ENCODE peak calls at places on chromosomes 5 and 9, in nine cellular contexts. Y is gastrocnemius medialis, J is glutamatergic neuron, X is breast epithelium, M is Calu3, Q is upper lobe of left lung, C is AG04450, D is A673, G is GM23338. B is an unnamed sample.

GRCh38 chr5:176181271-176181855 is 56.9 kb upstream of the SIMC1 start:
- DNase-seq in C (no peak), Q (no peak), D (no peak), G (no peak), M (no peak), Y (no peak), X (no peak), J (no peak), B (peak; percentile 39)

GRCh38 chr9:135506327-135507103 is 6.0 kb downstream of the MRPS2 start:
- DNase-seq in M (no peak), X (no peak), D (no peak), C (no peak), Q (peak; percentile 39), J (no peak), G (peak; percentile 39), Y (no peak), B (no peak)

GRCh38 chr9:1271786-1272185 is 221.6 kb downstream of the DMRT2 start:
- DNase-seq in C (no peak), D (no peak), Y (no peak), M (no peak), J (no peak), G (no peak), Q (no peak), X (no peak), B (no peak)

GRCh38 chr9:134205636-134206316 is 41.4 kb upstream of the RNU6ATAC start:
- DNase-seq in M (no peak), X (no peak), G (no peak), Q (no peak), D (peak; percentile 89), J (peak; percentile 64), C (no peak), Y (peak; percentile 37), B (no peak)

GRCh38 chr9:86257406-86257805 is 2.1 kb downstream of the C9orf153 start:
- DNase-seq in Q (no peak), C (no peak), X (no peak), G (no peak), J (peak; percentile 81), D (no peak), M (no peak), Y (no peak), B (no peak)

GRCh38 chr9:120733190-120733589 is 18.9 kb upstream of the MEGF9 start:
- DNase-seq in Q (no peak), M (no peak), D (no peak), J (no peak), Y (no peak), X (no peak), G (no peak), C (peak; percentile 39), B (no peak)

GRCh38 chr5:5591567-5591966 is 169.1 kb downstream of the ICE1 start:
- DNase-seq in Y (no peak), Q (no peak), G (no peak), M (no peak), C (no peak), X (no peak), D (no peak), J (no peak), B (no peak)

GRCh38 chr9:32584784-32585183 is 11.8 kb upstream of the NDUFB6 start:
- DNase-seq in J (no peak), G (no peak), Q (no peak), Y (no peak), C (no peak), D (peak; percentile 65), X (no peak), M (no peak), B (no peak)

GRCh38 chr5:4191703-4192102 is 596.1 kb downstream of the IRX1 start:
- DNase-seq in Q (peak; percentile 54), G (no peak), Y (no peak), D (no peak), M (no peak), X (no peak), C (no peak), J (peak; percentile 32), B (no peak)

GRCh38 chr5:132009706-132010405 is 1.6 kb downstream of the ACSL6 start:
- DNase-seq in M (no peak), J (peak; percentile 13), Q (no peak), D (no peak), G (peak; percentile 14), Y (peak; percentile 6), C (no peak), X (no peak), B (peak; percentile 25)

GRCh38 chr5:15008476-15008875 is 136.9 kb upstream of the ANKH start:
- DNase-seq in M (peak; percentile 91), G (peak; percentile 63), X (peak; percentile 94), Y (peak; percentile 83), D (peak; percentile 81), C (peak; percentile 91), J (peak; percentile 29), Q (peak; percentile 81), B (no peak)
- TF ChIP-seq CTCF in M (no peak), G (no peak), X (no peak), Y (no peak), D (no peak), C (peak; percentile 6), J (no peak), Q (peak; percentile 7), B (no peak)

GRCh38 chr9:18822850-18823249 is 210.2 kb downstream of the SAXO1 start:
- DNase-seq in D (no peak), Y (no peak), J (no peak), X (no peak), C (no peak), Q (no peak), G (no peak), M (no peak), B (no peak)

GRCh38 chr9:18821794-18822193 is 211.2 kb downstream of the SAXO1 start:
- DNase-seq in Q (no peak), J (no peak), D (no peak), Y (no peak), X (no peak), C (no peak), M (no peak), G (peak; percentile 24), B (no peak)

GRCh38 chr9:18825775-18826174 is 207.2 kb downstream of the SAXO1 start:
- DNase-seq in G (no peak), C (no peak), Y (no peak), Q (no peak), M (no peak), D (no peak), J (no peak), X (no peak), B (no peak)

GRCh38 chr9:18826248-18826647 is 206.8 kb downstream of the SAXO1 start:
- DNase-seq in J (no peak), C (no peak), Q (no peak), Y (no peak), X (no peak), M (no peak), G (no peak), D (no peak), B (no peak)

GRCh38 chr9:18824095-18824666 is 208.8 kb downstream of the SAXO1 start:
- DNase-seq in C (no peak), J (no peak), Q (no peak), X (no peak), M (no peak), Y (no peak), D (no peak), G (peak; percentile 51), B (no peak)
- TF ChIP-seq CTCF in C (peak; percentile 37), J (no peak), Q (no peak), X (no peak), M (no peak), Y (no peak), D (no peak), G (peak; percentile 50), B (peak; percentile 39)

GRCh38 chr9:131410051-131410491 is 16.2 kb downstream of the PRRC2B start:
- DNase-seq in X (no peak), C (no peak), M (no peak), G (no peak), Q (no peak), D (no peak), J (no peak), Y (no peak), B (no peak)

GRCh38 chr9:131405858-131406566 is 12.1 kb downstream of the PRRC2B start:
- DNase-seq in M (no peak), Y (no peak), D (no peak), G (no peak), J (no peak), Q (no peak), C (no peak), X (no peak), B (no peak)

GRCh38 chr9:131406567-131407436 is 12.9 kb downstream of the PRRC2B start:
- DNase-seq in J (no peak), M (no peak), Q (no peak), D (no peak), C (no peak), G (no peak), X (no peak), Y (no peak), B (no peak)

GRCh38 chr9:131409458-131409992 is 15.6 kb downstream of the PRRC2B start:
- DNase-seq in G (no peak), C (no peak), Y (no peak), Q (no peak), D (no peak), X (no peak), M (no peak), J (no peak), B (no peak)

DNA sequence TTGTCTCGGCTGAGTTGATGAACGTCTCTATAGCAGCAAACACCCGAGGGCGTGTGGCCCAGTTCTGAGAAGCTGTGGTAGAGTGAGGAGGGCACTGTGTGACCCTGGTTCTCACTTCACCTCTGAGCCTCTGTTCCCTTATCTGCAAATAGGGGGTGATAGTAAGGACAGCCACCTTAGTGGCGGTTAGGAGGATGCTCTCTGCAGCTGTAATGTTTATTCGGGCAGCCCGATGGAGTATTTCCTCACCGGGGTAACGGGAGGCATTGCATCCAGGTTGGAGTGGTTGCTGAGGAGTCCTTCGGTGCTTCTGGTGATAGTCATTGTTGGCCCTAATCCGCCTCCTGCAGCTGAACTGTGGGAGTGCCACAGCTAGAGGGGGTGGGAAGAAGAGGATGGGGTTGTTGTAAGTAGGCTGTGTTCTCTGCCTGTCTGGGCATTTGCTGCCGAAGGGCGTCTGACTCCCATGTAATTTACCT is 13.9 kb downstream of the PRRC2B start:
- DNase-seq in M (no peak), C (no peak), Y (peak; percentile 50), G (peak; percentile 82), X (no peak), D (peak; percentile 41), J (no peak), Q (no peak), B (no peak)
- TF ChIP-seq CTCF in M (no peak), C (peak; percentile 32), Y (peak; percentile 18), G (peak; percentile 53), X (peak; percentile 27), D (peak; percentile 29), J (no peak), Q (peak; percentile 77), B (peak; percentile 21)

DNA sequence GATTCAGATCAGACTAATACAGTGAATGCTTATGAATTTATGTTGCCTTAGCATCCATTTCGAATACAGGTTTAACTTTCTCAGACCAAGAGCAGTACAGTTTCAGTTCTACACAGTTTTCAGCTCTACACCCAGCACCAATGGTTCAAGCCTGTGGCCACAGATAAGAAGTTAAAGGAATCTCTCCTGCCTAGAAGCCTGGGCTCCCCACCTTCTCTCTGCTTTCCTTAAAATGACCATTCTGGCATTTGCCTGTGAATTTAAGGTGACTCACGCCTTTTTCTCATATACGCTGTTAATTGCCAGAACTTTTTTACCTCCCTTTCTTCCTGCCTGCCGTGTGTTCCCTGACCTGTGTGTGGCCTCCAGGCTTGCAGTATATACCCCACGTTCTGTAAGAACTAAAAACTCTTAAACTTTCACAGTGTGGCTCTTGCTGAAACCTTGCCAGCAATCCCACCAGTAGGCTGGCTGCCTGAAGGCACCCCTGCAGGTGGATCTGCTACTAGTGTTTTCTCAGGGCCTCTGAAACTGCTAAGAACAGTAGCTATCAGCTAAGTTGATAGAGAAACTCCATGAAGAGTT is 692.8 kb upstream of the CDH18 start:
- DNase-seq in D (no peak), C (no peak), Y (no peak), Q (no peak), X (no peak), J (no peak), G (peak; percentile 35), M (no peak), B (no peak)
- TF ChIP-seq CTCF in D (no peak), C (no peak), Y (no peak), Q (no peak), X (no peak), J (no peak), G (no peak), M (no peak), B (no peak)